ENCODE peak calls at places on chromosomes 4 and X, in four cellular contexts. One of them, this sample, is unnamed.

GRCh38 chr4:53453385-53453784 is 75.9 kb downstream of the FIP1L1 start:
- DNase-seq in spleen: no peak
- DNase-seq in uterus: no peak
- DNase-seq in tibial artery: no peak
- DNase-seq in this sample: no peak

GRCh38 chr4:15457401-15458201 is 12.1 kb upstream of the CC2D2A start:
- DNase-seq in spleen: no peak
- DNase-seq in uterus: no peak
- DNase-seq in tibial artery: no peak
- DNase-seq in this sample: peak

GRCh38 chr4:188437535-188437934 is 298.3 kb downstream of the TRIML1 start:
- DNase-seq in spleen: no peak
- DNase-seq in uterus: no peak
- DNase-seq in tibial artery: no peak
- DNase-seq in this sample: no peak

GRCh38 chr4:57214654-57215411 is 104.6 kb upstream of the IGFBP7 start:
- DNase-seq in spleen: no peak
- DNase-seq in uterus: no peak
- DNase-seq in tibial artery: no peak
- DNase-seq in this sample: no peak

GRCh38 chrX:114582698-114583395 is 1.0 kb upstream of the HTR2C start:
- DNase-seq in spleen: no peak
- DNase-seq in uterus: no peak
- DNase-seq in tibial artery: no peak
- DNase-seq in this sample: no peak

GRCh38 chr4:143397887-143398286 is 61.2 kb downstream of the GAB1 start:
- DNase-seq in spleen: no peak
- DNase-seq in uterus: no peak
- DNase-seq in tibial artery: no peak
- DNase-seq in this sample: no peak

GRCh38 chr4:74134500-74134852 is 23.4 kb upstream of the MTHFD2L start:
- DNase-seq in spleen: no peak
- DNase-seq in uterus: no peak
- DNase-seq in tibial artery: no peak
- DNase-seq in this sample: no peak

GRCh38 chr4:95367824-95368223 is 180.9 kb downstream of the UNC5C start:
- DNase-seq in spleen: no peak
- DNase-seq in uterus: no peak
- DNase-seq in tibial artery: no peak
- DNase-seq in this sample: no peak

GRCh38 chr4:170949084-170949483 is 859.3 kb upstream of the AADAT start:
- DNase-seq in spleen: no peak
- DNase-seq in uterus: no peak
- DNase-seq in tibial artery: no peak
- DNase-seq in this sample: no peak

GRCh38 chr4:165096776-165097175 is 15.9 kb downstream of the TMEM192 start:
- DNase-seq in spleen: no peak
- DNase-seq in uterus: no peak
- DNase-seq in tibial artery: no peak
- DNase-seq in this sample: peak

GRCh38 chrX:7263961-7264360 is 116.0 kb upstream of the PUDP start:
- DNase-seq in spleen: no peak
- DNase-seq in uterus: no peak
- DNase-seq in tibial artery: no peak
- DNase-seq in this sample: no peak

GRCh38 chr4:108116423-108117168 is 52.1 kb downstream of the LEF1 start:
- DNase-seq in spleen: no peak
- DNase-seq in uterus: no peak
- DNase-seq in tibial artery: no peak
- DNase-seq in this sample: no peak

GRCh38 chr4:77581724-77582123 is 23.9 kb upstream of the CXCL13 start:
- DNase-seq in spleen: no peak
- DNase-seq in uterus: no peak
- DNase-seq in tibial artery: no peak
- DNase-seq in this sample: peak

GRCh38 chrX:107738768-107739167 is 36.8 kb downstream of the TSC22D3 start:
- DNase-seq in spleen: peak
- DNase-seq in uterus: peak
- DNase-seq in tibial artery: no peak
- DNase-seq in this sample: no peak

GRCh38 chrX:1119275-1119674 is 93.2 kb downstream of the CRLF2 start:
- DNase-seq in spleen: no peak
- DNase-seq in uterus: no peak
- DNase-seq in tibial artery: no peak
- DNase-seq in this sample: no peak

GRCh38 chrX:22922961-22923360 is 76.8 kb upstream of the DDX53 start:
- DNase-seq in spleen: no peak
- DNase-seq in uterus: peak
- DNase-seq in tibial artery: no peak
- DNase-seq in this sample: no peak

GRCh38 chrX:131394384-131394783 is 105.3 kb upstream of the IGSF1 start:
- DNase-seq in spleen: no peak
- DNase-seq in uterus: no peak
- DNase-seq in tibial artery: no peak
- DNase-seq in this sample: no peak

GRCh38 chrX:8084023-8084422 is 87.0 kb downstream of the VCX2 start:
- DNase-seq in spleen: no peak
- DNase-seq in uterus: no peak
- DNase-seq in tibial artery: no peak
- DNase-seq in this sample: no peak

GRCh38 chr4:41644288-41644914 is 104.1 kb downstream of the PHOX2B start:
- DNase-seq in spleen: no peak
- DNase-seq in uterus: no peak
- DNase-seq in tibial artery: peak
- DNase-seq in this sample: no peak

GRCh38 chr4:156824451-156825060 is 147.0 kb downstream of the PDGFC start:
- DNase-seq in spleen: no peak
- DNase-seq in uterus: no peak
- DNase-seq in tibial artery: no peak
- DNase-seq in this sample: no peak

GRCh38 chrX:109448539-109448938 is 33.3 kb downstream of the GUCY2F start:
- DNase-seq in spleen: no peak
- DNase-seq in uterus: no peak
- DNase-seq in tibial artery: no peak
- DNase-seq in this sample: no peak
- H3K27ac ChIP-seq in spleen: no peak
- H3K27ac ChIP-seq in uterus: no peak
- H3K27ac ChIP-seq in tibial artery: no peak
- H3K27ac ChIP-seq in this sample: no peak

GRCh38 chr4:163895369-163896005 is 401.0 kb downstream of the TMA16 start:
- DNase-seq in spleen: no peak
- DNase-seq in uterus: no peak
- DNase-seq in tibial artery: no peak
- DNase-seq in this sample: no peak
- H3K27ac ChIP-seq in spleen: no peak
- H3K27ac ChIP-seq in uterus: no peak
- H3K27ac ChIP-seq in tibial artery: no peak
- H3K27ac ChIP-seq in this sample: no peak

GRCh38 chrX:39745782-39746181 is 352.0 kb downstream of the BCOR start:
- DNase-seq in spleen: no peak
- DNase-seq in uterus: no peak
- DNase-seq in tibial artery: no peak
- DNase-seq in this sample: no peak
- H3K27ac ChIP-seq in spleen: no peak
- H3K27ac ChIP-seq in uterus: no peak
- H3K27ac ChIP-seq in tibial artery: no peak
- H3K27ac ChIP-seq in this sample: no peak

GRCh38 chrX:154751121-154751668 is 318 bp upstream of the GAB3 start:
- DNase-seq in spleen: peak
- DNase-seq in uterus: no peak
- DNase-seq in tibial artery: no peak
- DNase-seq in this sample: peak

GRCh38 chrX:154749856-154750255 is 1.0 kb downstream of the GAB3 start:
- DNase-seq in spleen: no peak
- DNase-seq in uterus: no peak
- DNase-seq in tibial artery: no peak
- DNase-seq in this sample: no peak

GRCh38 chrX:154748712-154749339 is 2.1 kb downstream of the GAB3 start:
- DNase-seq in spleen: no peak
- DNase-seq in uterus: peak
- DNase-seq in tibial artery: no peak
- DNase-seq in this sample: peak

GRCh38 chrX:154750301-154751120 is at the start of gene GAB3:
- DNase-seq in spleen: peak
- DNase-seq in uterus: no peak
- DNase-seq in tibial artery: no peak
- DNase-seq in this sample: peak

GRCh38 chrX:154751669-154752271 is 893 bp upstream of the GAB3 start:
- DNase-seq in spleen: no peak
- DNase-seq in uterus: no peak
- DNase-seq in tibial artery: no peak
- DNase-seq in this sample: no peak
- H3K27ac ChIP-seq in spleen: peak
- H3K27ac ChIP-seq in uterus: no peak
- H3K27ac ChIP-seq in tibial artery: no peak
- H3K27ac ChIP-seq in this sample: no peak

DNA sequence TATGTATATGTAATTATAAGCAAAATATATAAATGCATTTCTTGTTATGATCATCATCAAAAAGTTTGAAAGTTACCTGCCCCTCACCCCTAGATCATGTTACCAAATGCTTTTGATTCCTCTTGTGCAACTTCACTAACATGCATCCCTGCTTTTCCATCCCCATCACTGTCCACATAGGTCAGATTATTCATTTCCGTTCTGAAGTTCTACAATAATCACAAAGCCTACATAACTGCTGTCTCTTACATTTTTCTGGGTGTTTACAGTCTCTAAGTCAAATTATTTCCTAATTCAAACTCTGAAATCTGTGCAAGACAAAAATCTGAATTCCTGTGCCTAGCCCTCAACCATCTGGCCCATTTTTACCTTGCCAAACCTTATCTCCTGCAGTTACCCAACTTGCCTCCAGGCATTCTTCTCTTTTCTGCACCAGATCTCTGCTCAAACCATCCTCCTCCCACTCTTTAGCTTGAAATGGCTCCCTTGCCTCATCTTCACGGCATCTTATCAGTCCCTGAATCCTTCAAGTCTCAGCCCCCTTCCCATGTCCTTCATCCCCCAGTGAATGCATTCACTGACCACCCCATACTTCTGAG is 42.4 kb upstream of the SLC39A8 start:
- DNase-seq in spleen: no peak
- DNase-seq in uterus: no peak
- DNase-seq in tibial artery: no peak
- DNase-seq in this sample: no peak
- H3K27ac ChIP-seq in spleen: no peak
- H3K27ac ChIP-seq in uterus: no peak
- H3K27ac ChIP-seq in tibial artery: no peak
- H3K27ac ChIP-seq in this sample: no peak

DNA sequence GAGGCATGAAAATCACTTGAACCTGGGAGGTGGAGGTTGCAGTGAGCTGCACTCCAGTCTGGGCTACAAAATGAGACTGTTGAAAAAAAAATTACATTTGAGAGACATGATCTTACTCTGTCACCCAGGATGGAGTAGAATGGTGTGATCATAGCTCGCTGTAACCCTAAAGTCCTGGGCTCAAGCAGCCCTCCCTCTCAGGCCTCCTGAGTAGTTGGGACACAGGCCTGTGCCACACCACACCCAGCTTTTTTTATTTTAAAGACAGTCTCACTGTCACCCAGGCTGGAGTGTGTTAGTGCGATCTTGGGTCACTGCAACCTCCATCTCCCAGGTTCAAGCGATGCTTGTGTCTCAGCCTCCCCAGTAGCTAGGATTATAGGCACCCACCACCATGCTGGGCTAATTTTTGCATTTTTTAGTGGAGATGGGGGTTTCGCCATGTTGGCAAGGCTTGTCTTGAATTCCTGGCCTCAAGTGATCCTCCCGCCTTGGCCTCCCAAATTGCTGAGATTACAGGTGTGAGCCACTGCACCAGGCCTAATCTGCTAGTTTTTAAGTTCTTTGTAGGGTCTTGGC is 6.1 kb downstream of the RPS3A start:
- DNase-seq in spleen: no peak
- DNase-seq in uterus: no peak
- DNase-seq in tibial artery: no peak
- DNase-seq in this sample: no peak
- H3K27ac ChIP-seq in spleen: no peak
- H3K27ac ChIP-seq in uterus: no peak
- H3K27ac ChIP-seq in tibial artery: no peak
- H3K27ac ChIP-seq in this sample: no peak

GRCh38 chr4:2250764-2251072 is 8.8 kb upstream of the HAUS3 start:
- DNase-seq in spleen: peak
- DNase-seq in uterus: no peak
- DNase-seq in tibial artery: no peak
- DNase-seq in this sample: no peak
- H3K27ac ChIP-seq in spleen: no peak
- H3K27ac ChIP-seq in uterus: no peak
- H3K27ac ChIP-seq in tibial artery: no peak
- H3K27ac ChIP-seq in this sample: no peak

This sample was measured in MM.1S.